ENCODE peak calls at places on chromosomes 6 and 20, in eight cellular contexts. N is prostate gland, I is transverse colon, T is HepG2, C is esophagus squamous epithelium, R is upper lobe of left lung, E is heart left ventricle, J is stomach. W is an unnamed sample.

GRCh38 chr6:119581220-119581619 is 231.7 kb upstream of the MAN1A1 start:
- DNase-seq in N (no peak), I (no peak), T (no peak), C (no peak), R (no peak), E (no peak), J (no peak), W (no peak)

GRCh38 chr6:167328086-167328485 is 3.2 kb downstream of the TTLL2 start:
- DNase-seq in N (no peak), I (no peak), T (no peak), C (no peak), R (no peak), E (no peak), J (no peak), W (no peak)

GRCh38 chr6:18601515-18602035 is 214.4 kb downstream of the RNF144B start:
- DNase-seq in N (no peak), I (no peak), T (no peak), C (no peak), R (no peak), E (no peak), J (no peak), W (no peak)

GRCh38 chr6:108117427-108118358 is 43.2 kb upstream of the OSTM1 start:
- DNase-seq in N (no peak), I (peak), T (no peak), C (no peak), R (peak), E (peak), J (peak), W (peak)

GRCh38 chr6:37188962-37189510 is 19.1 kb downstream of the PIM1 start:
- DNase-seq in N (no peak), I (no peak), T (no peak), C (no peak), R (no peak), E (no peak), J (no peak), W (no peak)

GRCh38 chr6:99967052-99967451 is 27.0 kb downstream of the MCHR2 start:
- DNase-seq in N (no peak), I (no peak), T (no peak), C (no peak), R (no peak), E (no peak), J (no peak), W (no peak)

GRCh38 chr6:158095671-158096070 is 72.4 kb downstream of the SERAC1 start:
- DNase-seq in N (no peak), I (no peak), T (no peak), C (no peak), R (no peak), E (no peak), J (no peak), W (no peak)

GRCh38 chr6:128848169-128848935 is 34.6 kb upstream of the LAMA2 start:
- DNase-seq in N (no peak), I (no peak), T (no peak), C (no peak), R (no peak), E (peak), J (no peak), W (no peak)

GRCh38 chr20:430091-430999 is 22.2 kb downstream of the RBCK1 start:
- DNase-seq in N (no peak), I (no peak), T (no peak), C (no peak), R (no peak), E (no peak), J (no peak), W (no peak)

GRCh38 chr6:89007209-89008001 is 44.0 kb upstream of the RNGTT start:
- DNase-seq in N (no peak), I (no peak), T (no peak), C (no peak), R (peak), E (no peak), J (no peak), W (peak)

GRCh38 chr20:32406701-32407100 is 48.6 kb downstream of the ASXL1 start:
- DNase-seq in N (no peak), I (no peak), T (no peak), C (no peak), R (no peak), E (no peak), J (no peak), W (no peak)

DNA sequence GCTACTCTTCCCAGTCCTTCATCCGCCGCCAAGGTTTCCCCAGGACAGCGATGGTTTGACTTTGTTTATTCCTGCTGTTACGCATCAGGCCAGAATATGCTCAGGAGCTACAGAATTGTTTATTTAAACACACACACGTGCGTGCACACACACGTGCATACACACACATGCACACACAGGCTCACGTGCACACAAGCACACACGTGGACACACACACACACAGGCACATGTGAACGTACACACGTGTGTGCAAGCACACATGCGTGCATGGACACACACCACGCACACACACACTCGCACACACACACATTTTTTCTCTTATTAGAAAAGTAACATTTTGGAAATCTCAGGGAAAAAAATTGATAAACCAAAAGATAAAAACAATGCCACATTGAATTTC is 64.6 kb upstream of the UST start:
- DNase-seq in N (no peak), I (no peak), T (no peak), C (no peak), R (no peak), E (no peak), J (no peak), W (no peak)
- TF ChIP-seq POLR2A in N (no peak), I (no peak), T (no peak), C (no peak), R (no peak), E (no peak), J (no peak), W (no peak)

GRCh38 chr6:161228911-161229591 is 44.8 kb downstream of the AGPAT4 start:
- DNase-seq in N (no peak), I (no peak), T (no peak), C (no peak), R (no peak), E (no peak), J (no peak), W (no peak)
- TF ChIP-seq POLR2A in N (no peak), I (no peak), T (no peak), C (no peak), R (no peak), E (no peak), J (no peak), W (no peak)

GRCh38 chr6:117602151-117602898 is at the start of gene GOPC:
- DNase-seq in N (peak), I (peak), T (peak), C (peak), R (peak), E (peak), J (peak), W (peak)
- TF ChIP-seq POLR2A in N (peak), I (peak), T (peak), C (no peak), R (no peak), E (no peak), J (peak), W (peak)

DNA sequence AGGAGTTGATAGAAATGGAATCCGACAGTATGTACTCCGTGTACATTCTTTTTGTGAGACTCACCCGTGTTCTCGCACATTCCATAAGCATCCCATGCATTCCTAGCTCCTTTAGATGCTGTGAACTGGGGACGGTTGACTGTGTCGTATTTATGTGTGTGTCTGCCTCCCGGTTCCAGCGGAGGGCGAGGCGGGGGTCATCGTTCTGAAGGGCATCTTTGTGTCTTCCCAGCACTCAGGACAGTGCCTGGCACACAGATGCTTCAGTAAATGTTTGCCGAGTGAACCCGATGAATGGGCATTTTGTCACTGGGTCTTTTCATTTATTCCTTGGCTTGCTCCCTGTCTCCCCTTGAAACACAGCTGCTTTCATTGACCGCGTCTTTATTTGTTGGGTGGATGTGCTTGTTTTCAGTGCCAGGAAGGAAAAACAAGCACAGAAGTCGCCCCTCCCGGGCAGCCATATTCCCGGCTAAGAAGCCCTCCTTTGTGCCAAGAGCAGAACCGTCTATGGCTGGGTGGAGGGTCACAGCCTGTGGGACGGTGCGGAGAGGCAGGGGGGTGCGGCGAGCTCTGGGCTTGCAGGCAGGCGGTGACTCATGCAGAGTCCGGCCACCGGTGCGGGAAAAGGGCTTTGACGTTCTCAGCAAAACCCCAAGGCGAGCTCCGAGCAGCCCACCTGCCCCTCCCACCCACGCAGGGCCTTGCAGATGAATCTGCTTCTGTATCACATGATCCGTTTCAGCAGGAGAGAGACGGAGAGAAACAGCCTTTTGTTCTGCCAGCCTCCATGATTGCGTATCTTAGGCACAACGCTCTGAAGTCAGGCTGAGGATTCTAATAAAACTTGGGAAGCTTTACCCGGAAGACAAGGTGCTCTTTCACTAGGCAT is 11.2 kb upstream of the PSMG4 start:
- DNase-seq in N (peak), I (peak), T (peak), C (no peak), R (no peak), E (peak), J (peak), W (no peak)
- TF ChIP-seq POLR2A in N (no peak), I (no peak), T (no peak), C (no peak), R (no peak), E (no peak), J (no peak), W (no peak)

GRCh38 chr6:16803294-16804006 is 42.2 kb upstream of the ATXN1 start:
- DNase-seq in N (no peak), I (peak), T (peak), C (no peak), R (no peak), E (peak), J (no peak), W (no peak)
- TF ChIP-seq POLR2A in N (no peak), I (no peak), T (no peak), C (no peak), R (no peak), E (no peak), J (no peak), W (no peak)